ENCODE peak calls at places on chromosomes 16 and 17, in ten cellular contexts. N is OCI-LY7, O is heart left ventricle, H is heart right ventricle, S is tibial nerve, R is iPS DF 6.9, P is GM12878, A is breast epithelium, M is neuronal stem cell, D is IMR-90. B is an unnamed sample.

GRCh38 chr17:81727324-81728031 is 15.4 kb downstream of the SLC25A10 start:
- DNase-seq in N (no peak), O (no peak), H (no peak), S (no peak), R (no peak), P (no peak), A (peak; percentile 49), M (no peak), D (no peak), B (no peak)

GRCh38 chr16:783404-784161 is 4.6 kb downstream of the RPUSD1 start:
- DNase-seq in N (no peak), O (no peak), H (no peak), S (no peak), R (no peak), P (no peak), A (no peak), M (no peak), D (peak; percentile 4), B (no peak)

GRCh38 chr16:24609740-24610420 is 70.5 kb downstream of the RBBP6 start:
- DNase-seq in N (no peak), O (peak; percentile 66), H (peak; percentile 33), S (peak; percentile 42), R (no peak), P (no peak), A (peak; percentile 25), M (peak; percentile 44), D (peak; percentile 31), B (no peak)

GRCh38 chr17:1630662-1631061 is 2.0 kb upstream of the SLC43A2 start:
- DNase-seq in N (peak; percentile 35), O (no peak), H (no peak), S (no peak), R (no peak), P (no peak), A (no peak), M (no peak), D (no peak), B (no peak)

GRCh38 chr16:27238016-27238587 is 30.5 kb downstream of the NSMCE1 start:
- DNase-seq in N (peak; percentile 23), O (no peak), H (no peak), S (no peak), R (no peak), P (no peak), A (no peak), M (no peak), D (no peak), B (no peak)

GRCh38 chr17:4509402-4509801 is 10.7 kb downstream of the SPNS2 start:
- DNase-seq in N (peak; percentile 39), O (no peak), H (no peak), S (no peak), R (no peak), P (peak; percentile 4), A (peak; percentile 70), M (no peak), D (no peak), B (no peak)

GRCh38 chr16:50251375-50252081 is 14.8 kb upstream of the ADCY7 start:
- DNase-seq in N (no peak), O (peak; percentile 43), H (no peak), S (no peak), R (no peak), P (no peak), A (no peak), M (no peak), D (peak; percentile 91), B (peak; percentile 81)

GRCh38 chr17:5668557-5669138 is 84.3 kb upstream of the NLRP1 start:
- DNase-seq in N (no peak), O (no peak), H (no peak), S (no peak), R (no peak), P (no peak), A (no peak), M (no peak), D (no peak), B (no peak)

GRCh38 chr16:83967838-83968482 is at the start of gene NECAB2:
- DNase-seq in N (peak; percentile 4), O (peak; percentile 75), H (peak; percentile 62), S (no peak), R (no peak), P (no peak), A (no peak), M (peak; percentile 53), D (peak; percentile 8), B (no peak)

GRCh38 chr16:15518412-15519351 is 84.3 kb downstream of the BMERB1 start:
- DNase-seq in N (no peak), O (no peak), H (peak; percentile 28), S (no peak), R (no peak), P (no peak), A (no peak), M (no peak), D (peak; percentile 76), B (peak; percentile 91)

GRCh38 chr17:38453951-38454421 is 25.7 kb downstream of the ARHGAP23 start:
- DNase-seq in N (no peak), O (no peak), H (no peak), S (no peak), R (no peak), P (no peak), A (peak; percentile 44), M (no peak), D (peak; percentile 38), B (no peak)

GRCh38 chr16:85570213-85570734 is 42.8 kb upstream of the GSE1 start:
- DNase-seq in N (peak; percentile 47), O (no peak), H (no peak), S (no peak), R (no peak), P (no peak), A (peak; percentile 75), M (no peak), D (no peak), B (no peak)

GRCh38 chr16:3065742-3066439 is 451 bp downstream of the IL32 start:
- DNase-seq in N (no peak), O (no peak), H (no peak), S (no peak), R (no peak), P (no peak), A (no peak), M (no peak), D (no peak), B (no peak)

GRCh38 chr17:8022358-8023038 is 16.4 kb upstream of the ALOX15B start:
- DNase-seq in N (no peak), O (no peak), H (no peak), S (no peak), R (no peak), P (no peak), A (no peak), M (no peak), D (peak; percentile 15), B (no peak)

GRCh38 chr17:17435323-17435722 is 41.5 kb upstream of the MED9 start:
- DNase-seq in N (no peak), O (no peak), H (no peak), S (no peak), R (no peak), P (no peak), A (no peak), M (no peak), D (peak; percentile 99), B (no peak)

GRCh38 chr16:22665048-22665797 is 148.7 kb upstream of the HS3ST2 start:
- DNase-seq in N (no peak), O (no peak), H (no peak), S (no peak), R (no peak), P (no peak), A (no peak), M (no peak), D (no peak), B (no peak)

GRCh38 chr16:74501484-74502479 is 80.5 kb upstream of the CLEC18B start:
- DNase-seq in N (no peak), O (no peak), H (no peak), S (no peak), R (no peak), P (no peak), A (no peak), M (no peak), D (no peak), B (no peak)

GRCh38 chr17:71472809-71473789 is 647.7 kb upstream of the SOX9 start:
- DNase-seq in N (peak; percentile 74), O (no peak), H (no peak), S (no peak), R (peak; percentile 58), P (no peak), A (no peak), M (peak; percentile 50), D (peak; percentile 70), B (no peak)

GRCh38 chr17:34291721-34292348 is 6.3 kb downstream of the CCL11 start:
- DNase-seq in N (no peak), O (no peak), H (no peak), S (no peak), R (no peak), P (no peak), A (no peak), M (no peak), D (no peak), B (no peak)

GRCh38 chr16:89505204-89506112 is 2.7 kb upstream of the SPG7 start:
- DNase-seq in N (peak; percentile 94), O (peak; percentile 91), H (peak; percentile 82), S (peak; percentile 85), R (no peak), P (peak; percentile 88), A (peak; percentile 74), M (no peak), D (peak; percentile 93), B (no peak)
- H3K4me3 ChIP-seq in N (peak overlapping the region; percentile 55), O (no peak overlapping the region), H (peak overlapping the region; percentile 35), S (no peak overlapping the region), R (no peak overlapping the region), P (peak overlapping the region; percentile 41), A (peak overlapping the region; percentile 32), M (no peak overlapping the region), D (no peak overlapping the region), B (no peak overlapping the region)

GRCh38 chr17:68591583-68591982 is 9.6 kb downstream of the FAM20A start:
- DNase-seq in N (no peak), O (no peak), H (peak; percentile 31), S (no peak), R (no peak), P (no peak), A (no peak), M (peak; percentile 44), D (no peak), B (no peak)
- H3K9me3 ChIP-seq in N (no peaks in the 10 kb centered on the region), O (peaks cover 13% of the 10 kb centered on the region), H (no peaks in the 10 kb centered on the region), S (peaks cover 8% of the 10 kb centered on the region), R (no peaks in the 10 kb centered on the region), P (no peaks in the 10 kb centered on the region), A (peaks cover 3% of the 10 kb centered on the region), M (no peaks in the 10 kb centered on the region), D (peaks cover 3% of the 10 kb centered on the region), B (no peaks in the 10 kb centered on the region)

DNA sequence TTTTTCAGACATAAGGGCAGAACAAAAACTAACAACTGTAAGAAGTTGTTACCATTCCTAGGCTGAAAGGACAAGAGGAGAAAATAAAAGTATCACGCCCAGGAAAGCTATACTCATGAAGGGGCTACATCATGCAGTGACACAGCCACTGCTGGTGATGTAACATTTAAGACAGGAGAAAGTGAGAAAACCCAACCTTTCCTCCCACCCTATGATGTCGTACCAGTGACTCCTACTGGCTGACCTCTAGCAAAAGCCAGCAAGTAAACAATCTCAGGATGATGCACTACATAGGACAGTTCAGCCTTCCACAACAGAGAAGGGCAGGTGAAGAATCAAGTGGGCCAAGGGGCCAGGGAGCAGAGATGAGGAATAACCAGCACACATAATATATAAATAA is 14.0 kb upstream of the OR1E2 start:
- DNase-seq in N (peak; percentile 25), O (no peak), H (no peak), S (no peak), R (peak; percentile 52), P (no peak), A (no peak), M (peak; percentile 5), D (no peak), B (no peak)
- H3K4me3 ChIP-seq in N (no peak overlapping the region), O (no peak overlapping the region), H (no peak overlapping the region), S (no peak overlapping the region), R (no peak overlapping the region), P (no peak overlapping the region), A (no peak overlapping the region), M (no peak overlapping the region), D (no peak overlapping the region), B (no peak overlapping the region)

GRCh38 chr16:71443714-71444113 is 1.9 kb upstream of the TLE7 start:
- DNase-seq in N (no peak), O (no peak), H (no peak), S (no peak), R (no peak), P (no peak), A (no peak), M (no peak), D (no peak), B (no peak)
- H3K9me3 ChIP-seq in N (no peaks in the 10 kb centered on the region), O (peaks cover 68% of the 10 kb centered on the region), H (peaks cover 45% of the 10 kb centered on the region), S (peaks cover 86% of the 10 kb centered on the region), R (peaks cover 6% of the 10 kb centered on the region), P (peaks cover 18% of the 10 kb centered on the region), A (peaks cover 78% of the 10 kb centered on the region), M (peaks cover 37% of the 10 kb centered on the region), D (peaks cover 59% of the 10 kb centered on the region), B (peaks cover 42% of the 10 kb centered on the region)